ENCODE peak calls at places on chromosomes 6 and 20, in four cellular contexts. S is MM.1S, Q is sigmoid colon, Z is HCT116. T is an unnamed sample.

GRCh38 chr20:59575653-59576052 is 28.7 kb upstream of the PHACTR3 start:
- DNase-seq in Q (no peak), Z (no peak), S (no peak), T (no peak)

GRCh38 chr6:133241901-133242760 is 974 bp downstream of the EYA4 start:
- DNase-seq in Q (peak; percentile 62), Z (no peak), S (peak; percentile 20), T (no peak)

GRCh38 chr6:117521785-117522502 is 39.5 kb downstream of the DCBLD1 start:
- DNase-seq in Q (no peak), Z (no peak), S (no peak), T (no peak)

GRCh38 chr6:142416179-142416578 is 114.4 kb downstream of the ADGRG6 start:
- DNase-seq in Z (no peak), S (no peak), Q (no peak), T (no peak)

GRCh38 chr6:167141667-167142432 is 15.9 kb downstream of the GPR31 start:
- DNase-seq in Q (no peak), S (peak; percentile 36), Z (peak; percentile 24), T (no peak)

GRCh38 chr6:118810420-118811027 is 83.4 kb upstream of the ASF1A start:
- DNase-seq in Z (no peak), S (no peak), Q (no peak), T (no peak)

GRCh38 chr20:38305541-38305940 is 1.6 kb downstream of the BPI start:
- DNase-seq in Q (no peak), Z (no peak), S (no peak), T (no peak)

GRCh38 chr6:168123165-168123911 is 44.3 kb upstream of the FRMD1 start:
- DNase-seq in Q (peak; percentile 29), Z (no peak), S (no peak), T (no peak)

GRCh38 chr6:1423578-1423977 is 34.2 kb downstream of the FOXF2 start:
- DNase-seq in Z (no peak), Q (no peak), S (no peak), T (no peak)

GRCh38 chr6:169959129-169960002 is 207.9 kb downstream of the ERMARD start:
- DNase-seq in S (peak; percentile 70), Q (peak; percentile 82), Z (no peak), T (peak; percentile 69)

GRCh38 chr6:53831956-53832660 is 37.3 kb downstream of the LRRC1 start:
- DNase-seq in S (no peak), Q (no peak), Z (no peak), T (no peak)

GRCh38 chr6:80639243-80639642 is 532.8 kb downstream of the BCKDHB start:
- DNase-seq in Q (no peak), S (no peak), Z (no peak), T (no peak)

GRCh38 chr6:156778615-156779205 is 1.5 kb downstream of the ARID1B start:
- DNase-seq in S (no peak), Z (no peak), Q (peak; percentile 80), T (peak; percentile 72)

GRCh38 chr20:57038608-57039440 is 227.6 kb downstream of the BMP7 start:
- DNase-seq in Q (peak; percentile 59), Z (no peak), S (no peak), T (no peak)

GRCh38 chr6:42511803-42512422 is 51.9 kb upstream of the UBR2 start:
- DNase-seq in Q (no peak), S (no peak), Z (no peak), T (no peak)

GRCh38 chr20:5402903-5403531 is 86.3 kb upstream of the PROKR2 start:
- DNase-seq in Z (no peak), S (peak; percentile 21), Q (no peak), T (no peak)

GRCh38 chr6:109795994-109796555 is 105.0 kb downstream of the FIG4 start:
- DNase-seq in S (no peak), Q (no peak), Z (no peak), T (no peak)

GRCh38 chr6:48111143-48111506 is at the start of gene PTCHD4:
- DNase-seq in S (no peak), Z (peak; percentile 13), Q (no peak), T (no peak)

GRCh38 chr6:14610141-14610540 is 492.6 kb downstream of the CD83 start:
- DNase-seq in Q (no peak), S (no peak), Z (no peak), T (no peak)

GRCh38 chr20:44433751-44434538 is 41.7 kb upstream of the TTPAL start:
- DNase-seq in Z (no peak), Q (no peak), S (no peak), T (peak; percentile 70)

GRCh38 chr6:4358414-4359107 is 223.2 kb upstream of the ECI2 start:
- DNase-seq in Z (peak; percentile 98), S (no peak), Q (peak; percentile 93), T (peak; percentile 95)

GRCh38 chr6:166076625-166077024 is 91.0 kb downstream of the TBXT start:
- DNase-seq in Q (no peak), S (no peak), Z (no peak), T (no peak)

GRCh38 chr20:25864986-25865714 is 168.5 kb upstream of the ZNF337 start:
- DNase-seq in Q (no peak), Z (no peak), S (no peak), T (no peak)

GRCh38 chr20:41800040-41800439 is 181.9 kb upstream of the CHD6 start:
- DNase-seq in Q (no peak), S (no peak), Z (no peak), T (no peak)

GRCh38 chr20:36866681-36867485 is 9.1 kb upstream of the TLDC2 start:
- DNase-seq in Z (no peak), Q (no peak), S (no peak), T (no peak)

DNA sequence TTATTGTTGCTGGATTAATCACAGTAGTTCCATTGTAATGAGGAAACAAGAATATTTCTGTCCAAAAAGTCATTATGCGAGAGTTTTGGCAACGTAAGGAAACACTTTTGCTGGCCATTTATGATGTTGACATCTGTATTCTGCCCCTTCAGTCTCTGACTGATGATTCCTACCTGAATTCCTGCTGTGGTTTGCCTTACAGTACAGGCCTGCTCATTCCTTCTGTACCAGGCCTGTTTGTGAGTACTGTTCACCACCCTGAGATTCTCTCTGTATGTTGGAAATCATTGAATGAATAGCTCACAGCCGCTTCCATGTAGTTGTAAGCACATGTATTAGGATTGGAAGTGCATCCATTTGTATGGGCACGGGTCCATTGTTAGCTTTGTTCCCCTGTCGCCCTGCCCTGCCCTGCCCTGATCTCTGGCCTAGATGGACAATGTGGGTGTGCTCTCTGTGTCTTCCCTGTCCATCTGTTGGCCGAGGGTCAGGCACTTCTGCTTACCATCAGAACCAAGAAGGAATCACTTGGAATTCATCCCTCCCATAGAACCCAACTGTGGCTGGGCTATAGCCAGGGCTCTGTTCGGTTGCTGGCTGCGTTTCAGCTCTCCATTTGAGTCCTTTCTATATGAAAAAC is 26.8 kb upstream of the TULP4 start:
- DNase-seq in S (no peak), Z (no peak), Q (no peak), T (no peak)
- H3K27ac ChIP-seq in S (peak overlapping the region; percentile 94), Z (no peak overlapping the region), Q (peak overlapping the region; percentile 13), T (peak overlapping the region; percentile 77)

GRCh38 chr20:49982346-49983122 is at the start of gene SNAI1:
- DNase-seq in S (peak; percentile 93), Z (peak; percentile 66), Q (peak; percentile 92), T (peak; percentile 92)

GRCh38 chr20:49984426-49985153 is 1.8 kb downstream of the SNAI1 start:
- DNase-seq in S (no peak), Q (no peak), Z (no peak), T (no peak)

GRCh38 chr20:49982072-49982345 is 771 bp upstream of the SNAI1 start:
- DNase-seq in S (no peak), Q (no peak), Z (no peak), T (no peak)

GRCh38 chr20:49983848-49984408 is 1.1 kb downstream of the SNAI1 start:
- DNase-seq in S (no peak), Z (no peak), Q (peak; percentile 81), T (peak; percentile 57)

DNA sequence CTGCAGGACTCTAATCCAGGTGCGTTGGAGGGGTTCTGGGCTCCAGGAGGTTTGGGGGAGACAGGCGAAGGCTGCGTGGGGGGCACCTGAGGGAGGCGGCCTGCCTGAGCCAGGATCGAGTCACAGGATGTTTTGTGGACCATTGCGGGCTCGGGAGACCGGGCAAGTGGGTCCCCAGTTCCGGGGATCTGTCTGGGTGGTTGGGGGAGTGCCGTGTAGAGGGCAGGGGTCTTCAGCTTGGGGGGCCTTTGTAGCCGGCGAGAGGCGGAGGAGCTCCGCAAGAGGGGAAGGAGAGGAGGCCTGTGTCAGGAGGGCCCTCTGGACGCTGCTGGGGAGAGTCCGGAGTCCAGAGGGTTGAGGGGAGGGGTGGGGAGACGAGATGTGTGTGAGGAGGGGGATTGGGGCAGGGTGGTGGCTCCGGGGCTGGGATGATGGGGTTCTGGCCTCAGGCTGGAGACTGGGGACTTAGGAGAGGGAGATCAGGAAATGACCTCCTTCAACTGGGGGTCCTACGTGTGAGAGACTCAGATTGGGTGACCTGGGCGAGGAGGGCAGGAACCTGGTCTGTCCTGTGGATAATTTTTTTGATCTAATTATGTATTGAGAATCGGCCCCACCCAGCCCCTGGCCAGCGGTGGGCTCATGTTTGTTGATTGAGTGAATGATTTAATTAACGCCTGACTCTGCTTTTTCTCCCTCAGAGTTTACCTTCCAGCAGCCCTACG is 505 bp downstream of the SNAI1 start:
- DNase-seq in Z (no peak), Q (no peak), S (no peak), T (no peak)
- H3K4me1 ChIP-seq in Z (peaks cover 69% of the 10 kb centered on the region), Q (peaks cover 61% of the 10 kb centered on the region), S (peaks cover 3% of the 10 kb centered on the region), T (no peaks in the 10 kb centered on the region)

GRCh38 chr20:40667503-40667902 is 21.5 kb downstream of the MAFB start:
- DNase-seq in Q (no peak), Z (no peak), S (no peak), T (no peak)

GRCh38 chr20:40663304-40663703 is 25.7 kb downstream of the MAFB start:
- DNase-seq in S (no peak), Z (no peak), Q (no peak), T (no peak)

GRCh38 chr20:40664891-40665290 is 24.1 kb downstream of the MAFB start:
- DNase-seq in Z (no peak), Q (no peak), S (no peak), T (no peak)

GRCh38 chr20:40666336-40666735 is 22.7 kb downstream of the MAFB start:
- DNase-seq in Q (no peak), Z (no peak), S (no peak), T (no peak)

GRCh38 chr20:40663991-40664880 is 24.8 kb downstream of the MAFB start:
- DNase-seq in Q (no peak), Z (no peak), S (no peak), T (no peak)
- H3K27ac ChIP-seq in Q (no peak overlapping the region), Z (no peak overlapping the region), S (no peak overlapping the region), T (no peak overlapping the region)

DNA sequence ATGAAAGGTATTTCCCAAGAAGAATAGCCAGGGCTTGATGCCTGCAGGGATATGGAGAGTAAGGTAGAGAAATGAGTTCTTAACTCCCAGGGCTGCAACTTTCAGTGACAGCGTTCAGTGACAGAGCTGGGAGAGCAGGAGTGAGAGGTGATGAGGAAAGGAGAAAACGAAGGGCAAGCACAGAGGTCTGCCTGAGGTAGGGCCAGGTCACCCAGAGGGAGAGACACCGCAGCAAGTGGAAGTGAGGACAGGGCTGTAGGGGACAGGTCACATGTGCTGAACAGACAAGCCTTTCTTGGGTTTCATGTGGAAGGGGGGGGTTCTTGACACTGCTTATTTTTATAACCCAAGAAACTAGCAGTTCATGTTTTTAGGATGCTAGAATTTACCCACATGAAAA is 72.5 kb downstream of the PREP start:
- DNase-seq in Z (no peak), S (no peak), Q (no peak), T (no peak)
- H3K4me1 ChIP-seq in Z (peaks cover 52% of the 10 kb centered on the region), S (no peaks in the 10 kb centered on the region), Q (peaks cover 15% of the 10 kb centered on the region), T (no peaks in the 10 kb centered on the region)

GRCh38 chr6:43774776-43775583 is 5.0 kb downstream of the VEGFA start:
- DNase-seq in Q (peak; percentile 88), Z (no peak), S (peak; percentile 64), T (peak; percentile 87)
- H3K27ac ChIP-seq in Q (peak overlapping the region; percentile 98), Z (peak overlapping the region; percentile 58), S (no peak overlapping the region), T (no peak overlapping the region)

GRCh38 chr6:44265843-44266233 is 487 bp upstream of the NFKBIE start:
- DNase-seq in Q (no peak), Z (no peak), S (no peak), T (no peak)
- H3K4me1 ChIP-seq in Q (peaks cover 36% of the 10 kb centered on the region), Z (peaks cover 26% of the 10 kb centered on the region), S (peaks cover 35% of the 10 kb centered on the region), T (no peaks in the 10 kb centered on the region)

T was measured in aorta.